ENCODE peak calls at places on chromosome 13, in nine cellular contexts. One of them, this sample, is unnamed.

GRCh38 chr13:94233401-94233800 is 246.1 kb downstream of the DCT start:
- DNase-seq in sigmoid colon: peak; percentile 69
- DNase-seq in transverse colon: no peak
- DNase-seq in GM12878: no peak
- DNase-seq in ovary: no peak
- DNase-seq in stomach: no peak
- DNase-seq in A549: peak; percentile 14
- DNase-seq in tibial nerve: peak; percentile 12
- DNase-seq in H1: no peak
- DNase-seq in this sample: no peak

GRCh38 chr13:41722684-41723083 is 238.2 kb downstream of the VWA8 start:
- DNase-seq in sigmoid colon: no peak
- DNase-seq in transverse colon: no peak
- DNase-seq in GM12878: no peak
- DNase-seq in ovary: no peak
- DNase-seq in stomach: no peak
- DNase-seq in A549: no peak
- DNase-seq in tibial nerve: no peak
- DNase-seq in H1: no peak
- DNase-seq in this sample: no peak

GRCh38 chr13:41858783-41859182 is 102.1 kb downstream of the VWA8 start:
- DNase-seq in sigmoid colon: no peak
- DNase-seq in transverse colon: no peak
- DNase-seq in GM12878: no peak
- DNase-seq in ovary: no peak
- DNase-seq in stomach: no peak
- DNase-seq in A549: no peak
- DNase-seq in tibial nerve: no peak
- DNase-seq in H1: no peak
- DNase-seq in this sample: no peak

GRCh38 chr13:27259831-27260230 is 8.5 kb downstream of the RPL21 start:
- DNase-seq in sigmoid colon: no peak
- DNase-seq in transverse colon: no peak
- DNase-seq in GM12878: no peak
- DNase-seq in ovary: no peak
- DNase-seq in stomach: no peak
- DNase-seq in A549: no peak
- DNase-seq in tibial nerve: no peak
- DNase-seq in H1: no peak
- DNase-seq in this sample: no peak

GRCh38 chr13:29918845-29919244 is 68.4 kb upstream of the UBL3 start:
- DNase-seq in sigmoid colon: no peak
- DNase-seq in transverse colon: no peak
- DNase-seq in GM12878: no peak
- DNase-seq in ovary: no peak
- DNase-seq in stomach: peak; percentile 81
- DNase-seq in A549: no peak
- DNase-seq in tibial nerve: no peak
- DNase-seq in H1: no peak
- DNase-seq in this sample: no peak

GRCh38 chr13:105627270-105627669 is 908.2 kb downstream of the EFNB2 start:
- DNase-seq in sigmoid colon: no peak
- DNase-seq in transverse colon: no peak
- DNase-seq in GM12878: no peak
- DNase-seq in ovary: no peak
- DNase-seq in stomach: no peak
- DNase-seq in A549: no peak
- DNase-seq in tibial nerve: no peak
- DNase-seq in H1: no peak
- DNase-seq in this sample: no peak

GRCh38 chr13:28463481-28463880 is 31.4 kb downstream of the FLT1 start:
- DNase-seq in sigmoid colon: no peak
- DNase-seq in transverse colon: no peak
- DNase-seq in GM12878: no peak
- DNase-seq in ovary: no peak
- DNase-seq in stomach: no peak
- DNase-seq in A549: no peak
- DNase-seq in tibial nerve: no peak
- DNase-seq in H1: no peak
- DNase-seq in this sample: no peak

GRCh38 chr13:30690282-30691188 is 44.8 kb upstream of the ALOX5AP start:
- DNase-seq in sigmoid colon: peak; percentile 90
- DNase-seq in transverse colon: peak; percentile 74
- DNase-seq in GM12878: no peak
- DNase-seq in ovary: peak; percentile 33
- DNase-seq in stomach: peak; percentile 38
- DNase-seq in A549: peak; percentile 49
- DNase-seq in tibial nerve: peak; percentile 77
- DNase-seq in H1: no peak
- DNase-seq in this sample: peak; percentile 93

GRCh38 chr13:38538412-38538811 is 148.5 kb upstream of the FREM2 start:
- DNase-seq in sigmoid colon: no peak
- DNase-seq in transverse colon: no peak
- DNase-seq in GM12878: no peak
- DNase-seq in ovary: no peak
- DNase-seq in stomach: no peak
- DNase-seq in A549: no peak
- DNase-seq in tibial nerve: no peak
- DNase-seq in H1: no peak
- DNase-seq in this sample: no peak

GRCh38 chr13:76965759-76966421 is 17.6 kb downstream of the ACOD1 start:
- DNase-seq in sigmoid colon: peak; percentile 75
- DNase-seq in transverse colon: peak; percentile 14
- DNase-seq in GM12878: no peak
- DNase-seq in ovary: peak; percentile 62
- DNase-seq in stomach: peak; percentile 33
- DNase-seq in A549: no peak
- DNase-seq in tibial nerve: peak; percentile 66
- DNase-seq in H1: no peak
- DNase-seq in this sample: no peak

GRCh38 chr13:20426766-20427448 is 98.8 kb downstream of the CRYL1 start:
- DNase-seq in sigmoid colon: no peak
- DNase-seq in transverse colon: no peak
- DNase-seq in GM12878: no peak
- DNase-seq in ovary: no peak
- DNase-seq in stomach: no peak
- DNase-seq in A549: no peak
- DNase-seq in tibial nerve: no peak
- DNase-seq in H1: no peak
- DNase-seq in this sample: peak; percentile 86

GRCh38 chr13:67351915-67352314 is 121.8 kb upstream of the PCDH9 start:
- DNase-seq in sigmoid colon: no peak
- DNase-seq in transverse colon: no peak
- DNase-seq in GM12878: no peak
- DNase-seq in ovary: no peak
- DNase-seq in stomach: no peak
- DNase-seq in A549: no peak
- DNase-seq in tibial nerve: no peak
- DNase-seq in H1: no peak
- DNase-seq in this sample: no peak

GRCh38 chr13:33793726-33794125 is 24.2 kb upstream of the RFC3 start:
- DNase-seq in sigmoid colon: no peak
- DNase-seq in transverse colon: no peak
- DNase-seq in GM12878: no peak
- DNase-seq in ovary: no peak
- DNase-seq in stomach: no peak
- DNase-seq in A549: no peak
- DNase-seq in tibial nerve: no peak
- DNase-seq in H1: no peak
- DNase-seq in this sample: no peak

GRCh38 chr13:100156786-100157185 is 67.9 kb downstream of the PCCA start:
- DNase-seq in sigmoid colon: no peak
- DNase-seq in transverse colon: no peak
- DNase-seq in GM12878: no peak
- DNase-seq in ovary: no peak
- DNase-seq in stomach: no peak
- DNase-seq in A549: no peak
- DNase-seq in tibial nerve: no peak
- DNase-seq in H1: no peak
- DNase-seq in this sample: no peak

GRCh38 chr13:109517516-109517915 is 268.9 kb downstream of the IRS2 start:
- DNase-seq in sigmoid colon: no peak
- DNase-seq in transverse colon: no peak
- DNase-seq in GM12878: no peak
- DNase-seq in ovary: no peak
- DNase-seq in stomach: no peak
- DNase-seq in A549: no peak
- DNase-seq in tibial nerve: no peak
- DNase-seq in H1: no peak
- DNase-seq in this sample: no peak

GRCh38 chr13:20828540-20829364 is 55.0 kb upstream of the EEF1AKMT1 start:
- DNase-seq in sigmoid colon: no peak
- DNase-seq in transverse colon: peak; percentile 12
- DNase-seq in GM12878: peak; percentile 26
- DNase-seq in ovary: peak; percentile 31
- DNase-seq in stomach: no peak
- DNase-seq in A549: peak; percentile 3
- DNase-seq in tibial nerve: peak; percentile 70
- DNase-seq in H1: no peak
- DNase-seq in this sample: no peak

GRCh38 chr13:113670541-113670940 is 3.5 kb downstream of the GRK1 start:
- DNase-seq in sigmoid colon: peak; percentile 36
- DNase-seq in transverse colon: peak; percentile 3
- DNase-seq in GM12878: no peak
- DNase-seq in ovary: no peak
- DNase-seq in stomach: peak; percentile 17
- DNase-seq in A549: no peak
- DNase-seq in tibial nerve: no peak
- DNase-seq in H1: no peak
- DNase-seq in this sample: no peak

GRCh38 chr13:100506154-100506553 is 82.4 kb downstream of the GGACT start:
- DNase-seq in sigmoid colon: no peak
- DNase-seq in transverse colon: no peak
- DNase-seq in GM12878: no peak
- DNase-seq in ovary: no peak
- DNase-seq in stomach: no peak
- DNase-seq in A549: no peak
- DNase-seq in tibial nerve: no peak
- DNase-seq in H1: no peak
- DNase-seq in this sample: no peak

GRCh38 chr13:52319876-52320275 is 86.1 kb downstream of the THSD1 start:
- DNase-seq in sigmoid colon: no peak
- DNase-seq in transverse colon: no peak
- DNase-seq in GM12878: no peak
- DNase-seq in ovary: no peak
- DNase-seq in stomach: no peak
- DNase-seq in A549: no peak
- DNase-seq in tibial nerve: no peak
- DNase-seq in H1: no peak
- DNase-seq in this sample: no peak

DNA sequence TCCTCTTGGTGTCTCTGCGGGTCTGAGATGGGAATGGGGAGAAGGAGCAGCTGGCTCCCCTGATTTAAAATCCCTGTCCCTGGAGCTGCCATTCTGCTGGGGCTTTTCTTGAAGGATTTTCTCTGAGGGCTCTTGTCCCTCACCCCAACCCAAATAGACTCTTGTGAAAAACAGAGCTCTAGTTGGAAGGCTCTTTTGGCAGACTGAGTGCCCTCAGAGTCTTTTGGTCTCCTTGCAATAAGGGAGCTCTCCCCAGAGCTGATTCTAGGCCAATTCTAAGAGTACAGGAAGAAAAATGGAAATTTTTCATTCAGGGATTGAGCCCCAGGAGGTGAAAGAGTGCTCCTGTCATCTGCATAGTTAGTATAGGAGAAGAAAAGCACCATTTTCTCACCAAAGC is 238.3 kb downstream of the COG6 start:
- DNase-seq in sigmoid colon: no peak
- DNase-seq in transverse colon: no peak
- DNase-seq in GM12878: no peak
- DNase-seq in ovary: no peak
- DNase-seq in stomach: no peak
- DNase-seq in A549: no peak
- DNase-seq in tibial nerve: no peak
- DNase-seq in H1: no peak
- DNase-seq in this sample: no peak
- H3K27ac ChIP-seq in sigmoid colon: no peak overlapping the region
- H3K27ac ChIP-seq in transverse colon: no peak overlapping the region
- H3K27ac ChIP-seq in GM12878: no peak overlapping the region
- H3K27ac ChIP-seq in ovary: peak overlapping the region; percentile 3
- H3K27ac ChIP-seq in stomach: no peak overlapping the region
- H3K27ac ChIP-seq in A549: no peak overlapping the region
- H3K27ac ChIP-seq in tibial nerve: peak overlapping the region; percentile 29
- H3K27ac ChIP-seq in H1: no peak overlapping the region
- H3K27ac ChIP-seq in this sample: no peak overlapping the region

DNA sequence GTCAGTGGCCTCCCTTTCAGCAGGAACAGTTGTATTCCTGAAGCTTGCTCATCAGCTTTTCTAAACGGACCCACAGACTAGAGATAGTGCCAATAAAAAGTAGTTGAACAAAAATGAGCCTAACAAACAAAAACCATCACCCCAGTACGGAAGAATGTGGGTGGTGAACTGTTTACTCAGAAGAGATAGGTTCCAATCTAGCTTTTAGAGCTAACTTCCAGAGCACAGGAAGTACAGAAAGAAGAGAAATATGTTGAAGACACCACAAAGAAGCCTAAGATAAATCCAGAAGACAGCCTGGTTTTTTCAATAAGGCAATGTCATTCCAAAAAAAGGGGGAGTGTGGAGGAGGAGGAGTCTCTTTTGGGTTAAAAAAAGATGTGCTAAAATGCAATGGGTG is 2.8 kb upstream of the LMO7 start:
- DNase-seq in sigmoid colon: no peak
- DNase-seq in transverse colon: no peak
- DNase-seq in GM12878: no peak
- DNase-seq in ovary: no peak
- DNase-seq in stomach: no peak
- DNase-seq in A549: no peak
- DNase-seq in tibial nerve: no peak
- DNase-seq in H1: no peak
- DNase-seq in this sample: no peak
- TF ChIP-seq EP300 in sigmoid colon: no peak
- TF ChIP-seq EP300 in transverse colon: no peak
- TF ChIP-seq EP300 in GM12878: no peak
- TF ChIP-seq EP300 in ovary: no peak
- TF ChIP-seq EP300 in stomach: no peak
- TF ChIP-seq EP300 in A549: no peak
- TF ChIP-seq EP300 in tibial nerve: no peak
- TF ChIP-seq EP300 in H1: no peak
- TF ChIP-seq EP300 in this sample: no peak

DNA sequence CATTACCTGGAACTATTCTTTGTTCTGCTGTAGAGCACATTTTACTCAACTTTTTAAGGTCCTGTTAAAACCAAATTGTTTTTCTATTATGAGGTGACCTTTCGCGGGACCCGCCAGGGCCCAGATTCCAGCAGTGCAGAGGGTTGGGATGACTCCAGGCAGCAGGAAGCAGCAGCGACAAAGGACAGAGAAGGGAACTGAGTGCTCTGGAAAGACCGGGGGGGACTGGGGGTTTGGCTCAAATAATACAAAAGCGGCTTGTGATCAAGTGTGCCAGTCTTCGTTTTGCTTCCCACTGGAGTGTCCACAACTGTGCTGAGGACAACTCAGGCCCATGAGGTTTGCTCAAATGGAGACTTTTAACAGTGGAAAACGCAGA is 26.9 kb downstream of the ANKRD10 start:
- DNase-seq in sigmoid colon: no peak
- DNase-seq in transverse colon: no peak
- DNase-seq in GM12878: no peak
- DNase-seq in ovary: no peak
- DNase-seq in stomach: no peak
- DNase-seq in A549: no peak
- DNase-seq in tibial nerve: no peak
- DNase-seq in H1: peak; percentile 54
- DNase-seq in this sample: no peak
- TF ChIP-seq POLR2A in sigmoid colon: no peak
- TF ChIP-seq POLR2A in transverse colon: no peak
- TF ChIP-seq POLR2A in GM12878: no peak
- TF ChIP-seq POLR2A in ovary: no peak
- TF ChIP-seq POLR2A in stomach: no peak
- TF ChIP-seq POLR2A in A549: no peak
- TF ChIP-seq POLR2A in tibial nerve: no peak
- TF ChIP-seq POLR2A in H1: peak; percentile 14
- TF ChIP-seq POLR2A in this sample: no peak

GRCh38 chr13:43132228-43132627 is 108.8 kb downstream of the DNAJC15 start:
- DNase-seq in sigmoid colon: no peak
- DNase-seq in transverse colon: peak; percentile 42
- DNase-seq in GM12878: no peak
- DNase-seq in ovary: no peak
- DNase-seq in stomach: peak; percentile 40
- DNase-seq in A549: peak; percentile 19
- DNase-seq in tibial nerve: no peak
- DNase-seq in H1: no peak
- DNase-seq in this sample: no peak
- H3K27ac ChIP-seq in sigmoid colon: no peak overlapping the region
- H3K27ac ChIP-seq in transverse colon: no peak overlapping the region
- H3K27ac ChIP-seq in GM12878: no peak overlapping the region
- H3K27ac ChIP-seq in ovary: no peak overlapping the region
- H3K27ac ChIP-seq in stomach: no peak overlapping the region
- H3K27ac ChIP-seq in A549: no peak overlapping the region
- H3K27ac ChIP-seq in tibial nerve: no peak overlapping the region
- H3K27ac ChIP-seq in H1: no peak overlapping the region
- H3K27ac ChIP-seq in this sample: no peak overlapping the region

This sample was measured in esophagus muscularis mucosa.